ENCODE peak calls at places on chromosome 22, in seven cellular contexts. J, X, G, E, R, Q and I are unnamed samples. For H3K4me1, the result is how much of the 10 kb centered on the place peaks cover.

GRCh38 chr22:38504731-38505594 is 1.1 kb downstream of the DDX17 start:
- DNase-seq in J (peak), X (no peak), G (peak), E (peak), R (peak), Q (peak), I (peak)

GRCh38 chr22:24521791-24522245 is 26.7 kb downstream of the UPB1 start:
- DNase-seq in J (peak), X (peak), G (peak), E (peak), R (peak), Q (peak), I (peak)

GRCh38 chr22:44758354-44758969 is 6.1 kb downstream of the ARHGAP8 start:
- DNase-seq in J (peak), X (no peak), G (no peak), E (no peak), R (peak), Q (no peak), I (no peak)

GRCh38 chr22:36017661-36018091 is 10.9 kb downstream of the RBFOX2 start:
- DNase-seq in J (peak), X (no peak), G (peak), E (no peak), R (no peak), Q (no peak), I (no peak)

GRCh38 chr22:45537734-45538181 is 35.1 kb downstream of the FBLN1 start:
- DNase-seq in J (peak), X (no peak), G (no peak), E (no peak), R (peak), Q (no peak), I (no peak)

GRCh38 chr22:29704528-29705285 is 15.1 kb upstream of the CABP7 start:
- DNase-seq in J (peak), X (no peak), G (peak), E (no peak), R (peak), Q (no peak), I (no peak)

GRCh38 chr22:45031629-45032403 is 22.0 kb upstream of the PHF21B start:
- DNase-seq in J (no peak), X (no peak), G (no peak), E (no peak), R (no peak), Q (no peak), I (no peak)

GRCh38 chr22:45082795-45083194 is 73.0 kb upstream of the PHF21B start:
- DNase-seq in J (peak), X (peak), G (no peak), E (no peak), R (no peak), Q (no peak), I (no peak)

GRCh38 chr22:38829485-38829884 is 14.3 kb downstream of the NPTXR start:
- DNase-seq in J (no peak), X (no peak), G (no peak), E (no peak), R (no peak), Q (no peak), I (peak)

GRCh38 chr22:37759281-37759680 is 48.5 kb upstream of the GCAT start:
- DNase-seq in J (no peak), X (no peak), G (no peak), E (no peak), R (no peak), Q (no peak), I (no peak)

GRCh38 chr22:40383905-40384304 is 13.5 kb downstream of the SGSM3 start:
- DNase-seq in J (no peak), X (no peak), G (no peak), E (no peak), R (no peak), Q (no peak), I (no peak)

GRCh38 chr22:35918466-35918865 is 110.2 kb downstream of the RBFOX2 start:
- DNase-seq in J (no peak), X (no peak), G (no peak), E (no peak), R (no peak), Q (no peak), I (no peak)

GRCh38 chr22:27499121-27499520 is 302.4 kb downstream of the MN1 start:
- DNase-seq in J (no peak), X (no peak), G (no peak), E (no peak), R (no peak), Q (peak), I (no peak)

GRCh38 chr22:38989461-38989860 is 7.3 kb downstream of the APOBEC3B start:
- DNase-seq in J (no peak), X (no peak), G (no peak), E (no peak), R (no peak), Q (no peak), I (no peak)

GRCh38 chr22:50626856-50627451 is 998 bp downstream of the ARSA start:
- DNase-seq in J (peak), X (peak), G (no peak), E (no peak), R (peak), Q (no peak), I (no peak)

GRCh38 chr22:39352301-39352867 is 2.6 kb downstream of the SYNGR1 start:
- DNase-seq in J (no peak), X (no peak), G (no peak), E (no peak), R (no peak), Q (no peak), I (no peak)

GRCh38 chr22:27512283-27512761 is 289.2 kb downstream of the MN1 start:
- DNase-seq in J (no peak), X (no peak), G (no peak), E (no peak), R (peak), Q (peak), I (peak)

GRCh38 chr22:36986242-36986821 is 32.9 kb downstream of the TST start:
- DNase-seq in J (no peak), X (peak), G (peak), E (no peak), R (no peak), Q (peak), I (no peak)

GRCh38 chr22:35411112-35411511 is 11.2 kb downstream of the MCM5 start:
- DNase-seq in J (no peak), X (no peak), G (peak), E (no peak), R (no peak), Q (no peak), I (no peak)

GRCh38 chr22:44450503-44450902 is 47.5 kb downstream of the RTL6 start:
- DNase-seq in J (no peak), X (no peak), G (no peak), E (no peak), R (no peak), Q (no peak), I (peak)

GRCh38 chr22:30474683-30475424 is 3.0 kb upstream of the SEC14L3 start:
- DNase-seq in J (no peak), X (peak), G (no peak), E (no peak), R (no peak), Q (no peak), I (peak)

GRCh38 chr22:37316875-37317371 is 34.6 kb downstream of the CYTH4 start:
- DNase-seq in J (peak), X (peak), G (peak), E (peak), R (peak), Q (peak), I (peak)

GRCh38 chr22:39530692-39531331 is 1.7 kb downstream of the RPS19BP1 start:
- DNase-seq in J (peak), X (no peak), G (peak), E (no peak), R (peak), Q (peak), I (no peak)

GRCh38 chr22:50705219-50705691 is 32.6 kb downstream of the SHANK3 start:
- DNase-seq in J (peak), X (peak), G (no peak), E (peak), R (peak), Q (peak), I (no peak)

GRCh38 chr22:34319346-34319745 is 399.1 kb upstream of the LARGE1 start:
- DNase-seq in J (no peak), X (no peak), G (no peak), E (no peak), R (no peak), Q (no peak), I (no peak)

GRCh38 chr22:34330432-34330831 is 410.2 kb upstream of the LARGE1 start:
- DNase-seq in J (no peak), X (no peak), G (no peak), E (no peak), R (no peak), Q (no peak), I (no peak)

GRCh38 chr22:34324763-34325162 is 404.5 kb upstream of the LARGE1 start:
- DNase-seq in J (no peak), X (no peak), G (no peak), E (no peak), R (no peak), Q (no peak), I (no peak)
- H2AFZ ChIP-seq in J (no peak), X (no peak), G (no peak), E (no peak), R (no peak), Q (no peak), I (no peak)

GRCh38 chr22:21857501-21857914 is 9.9 kb downstream of the MAPK1 start:
- DNase-seq in J (no peak), X (no peak), G (no peak), E (no peak), R (no peak), Q (no peak), I (no peak)
- H3K27ac ChIP-seq in J (no peak), X (no peak), G (no peak), E (no peak), R (peak), Q (no peak), I (no peak)

DNA sequence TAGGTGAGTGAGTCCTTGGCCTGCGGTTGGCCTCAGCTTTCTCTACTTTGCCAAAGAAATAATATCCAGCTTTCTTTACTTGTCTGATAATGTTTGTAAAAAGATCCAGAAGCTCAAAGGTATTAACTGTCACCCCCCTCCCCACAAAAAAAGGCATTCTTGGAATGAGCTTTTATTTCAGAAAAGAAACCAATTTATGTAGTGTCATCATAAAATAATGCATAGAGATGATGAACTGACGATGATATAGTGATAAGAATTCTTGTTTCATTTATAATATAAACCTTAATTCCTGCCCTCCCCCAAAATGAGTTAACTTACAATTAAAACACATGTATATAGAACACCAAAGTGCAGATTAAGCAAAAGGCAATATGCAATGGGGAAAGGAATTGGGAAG is 191.4 kb downstream of the LARGE1 start:
- DNase-seq in J (no peak), X (no peak), G (no peak), E (no peak), R (no peak), Q (no peak), I (peak)
- H3K4me1 ChIP-seq in J (under half), X (under half), G (under half), E (under half), R (under half), Q (under half), I (under half)

GRCh38 chr22:25748704-25749103 is 6.7 kb downstream of the MYO18B start:
- DNase-seq in J (no peak), X (no peak), G (no peak), E (no peak), R (peak), Q (no peak), I (no peak)
- H2AFZ ChIP-seq in J (no peak), X (no peak), G (no peak), E (no peak), R (no peak), Q (no peak), I (no peak)

DNA sequence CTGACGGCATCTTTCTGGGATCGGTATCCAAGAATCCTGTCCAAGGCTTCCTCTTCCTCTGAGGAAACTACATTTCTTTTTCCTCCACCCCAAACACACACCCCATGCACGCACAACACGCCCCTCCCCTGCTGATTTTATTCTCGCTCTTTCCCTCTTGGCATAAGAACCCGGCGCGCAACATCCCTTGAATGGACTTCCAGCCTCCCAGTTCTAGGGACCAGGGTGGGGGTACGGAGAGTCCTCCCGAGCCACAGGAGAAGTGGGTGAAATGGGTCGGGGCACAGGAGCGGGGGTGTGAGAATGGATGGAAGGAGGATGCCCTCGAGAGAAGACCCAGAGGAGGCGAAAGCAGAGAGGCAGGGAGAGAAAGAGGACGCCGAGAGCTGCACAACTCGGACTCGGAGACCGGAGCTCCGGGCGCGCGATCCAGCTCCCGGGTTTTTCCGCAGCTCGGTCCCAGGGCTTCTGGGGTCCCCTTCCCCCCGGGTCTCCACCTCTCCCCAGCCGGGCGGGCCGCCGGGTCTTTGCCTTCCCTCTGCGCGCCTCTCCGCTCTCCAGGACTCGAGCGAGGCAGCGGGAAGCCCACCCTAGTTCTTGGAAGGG is 1.4 kb upstream of the LARGE1 start:
- DNase-seq in J (peak), X (peak), G (peak), E (peak), R (peak), Q (no peak), I (no peak)
- H3K27ac ChIP-seq in J (no peak), X (no peak), G (no peak), E (peak), R (peak), Q (no peak), I (no peak)

GRCh38 chr22:46581580-46582244 is 38.5 kb upstream of the GRAMD4 start:
- DNase-seq in J (no peak), X (peak), G (no peak), E (no peak), R (peak), Q (no peak), I (no peak)

GRCh38 chr22:46582281-46582811 is 37.8 kb upstream of the GRAMD4 start:
- DNase-seq in J (no peak), X (peak), G (no peak), E (no peak), R (peak), Q (no peak), I (no peak)

GRCh38 chr22:46584081-46584903 is 35.9 kb upstream of the GRAMD4 start:
- DNase-seq in J (no peak), X (peak), G (no peak), E (no peak), R (peak), Q (no peak), I (no peak)

GRCh38 chr22:46585340-46586122 is 34.7 kb upstream of the GRAMD4 start:
- DNase-seq in J (no peak), X (peak), G (no peak), E (no peak), R (no peak), Q (no peak), I (no peak)

GRCh38 chr22:46583571-46583970 is 36.6 kb upstream of the GRAMD4 start:
- DNase-seq in J (no peak), X (peak), G (no peak), E (no peak), R (no peak), Q (no peak), I (no peak)
- H3K4me1 ChIP-seq in J (under half), X (under half), G (under half), E (under half), R (under half), Q (under half), I (under half)

DNA sequence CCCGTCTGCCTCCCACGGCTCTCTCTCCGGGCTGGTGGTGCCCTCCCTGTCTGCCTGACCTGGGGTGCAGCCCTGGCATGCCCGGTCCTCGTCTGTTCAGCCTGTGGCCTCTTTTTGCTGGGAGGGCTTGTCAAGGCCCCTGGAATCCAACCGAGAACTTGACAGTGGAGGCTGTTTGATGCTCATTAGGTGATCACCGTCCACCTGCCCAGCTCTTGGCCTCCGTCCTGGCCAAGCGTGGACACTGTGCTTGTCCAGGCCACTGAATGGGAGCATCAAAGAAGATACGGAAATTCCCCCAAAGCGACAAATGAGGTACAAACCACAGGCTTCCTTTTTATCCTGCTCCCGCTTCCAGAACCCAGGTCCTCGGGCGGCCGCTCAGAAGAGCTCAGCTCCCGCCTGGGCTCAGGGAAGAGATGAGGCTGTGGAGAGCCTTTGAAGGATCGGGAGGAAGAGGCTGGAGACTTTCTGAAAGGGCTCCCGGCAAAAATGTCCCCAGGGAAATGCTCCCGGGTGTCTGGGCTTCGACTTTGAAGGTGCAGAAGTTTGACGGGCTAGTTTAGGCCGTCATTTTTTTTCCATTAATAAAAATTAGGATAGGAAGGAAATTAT is 1273.9 kb downstream of the BRD1 start:
- DNase-seq in J (no peak), X (no peak), G (no peak), E (no peak), R (no peak), Q (no peak), I (no peak)
- H2AFZ ChIP-seq in J (no peak), X (no peak), G (no peak), E (no peak), R (no peak), Q (no peak), I (no peak)

DNA sequence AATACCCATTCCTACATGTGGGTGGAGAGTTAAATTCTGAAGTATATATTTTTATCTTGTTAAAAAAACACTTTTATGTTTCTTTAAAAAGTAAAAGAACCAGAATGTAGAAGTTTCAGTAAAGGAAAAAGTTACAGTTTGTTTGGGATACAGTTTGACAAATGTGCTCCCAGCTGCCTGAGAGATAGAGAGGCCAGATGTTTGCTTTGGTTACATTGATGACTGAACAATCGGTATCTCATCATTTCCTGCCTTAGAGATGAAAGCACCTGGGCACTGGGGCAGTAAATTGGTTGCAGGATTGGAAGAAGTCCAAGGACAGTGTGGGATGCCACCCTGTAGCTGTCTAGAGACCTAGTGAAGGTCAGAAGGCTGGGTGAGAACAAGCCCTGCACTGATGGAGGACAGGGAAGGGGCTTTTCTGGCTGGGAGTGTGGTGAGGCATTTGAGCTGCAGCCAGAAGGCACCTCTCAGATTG is 16.6 kb downstream of the MED15 start:
- DNase-seq in J (peak), X (no peak), G (peak), E (no peak), R (no peak), Q (no peak), I (no peak)
- H3K27ac ChIP-seq in J (peak), X (peak), G (peak), E (no peak), R (peak), Q (peak), I (no peak)

GRCh38 chr22:42892156-42892555 is 35.1 kb upstream of the ARFGAP3 start:
- DNase-seq in J (no peak), X (no peak), G (no peak), E (no peak), R (no peak), Q (no peak), I (no peak)

GRCh38 chr22:42891696-42892095 is 34.6 kb upstream of the ARFGAP3 start:
- DNase-seq in J (no peak), X (no peak), G (no peak), E (no peak), R (no peak), Q (no peak), I (no peak)

GRCh38 chr22:42892571-42893316 is 35.7 kb upstream of the ARFGAP3 start:
- DNase-seq in J (no peak), X (no peak), G (no peak), E (no peak), R (no peak), Q (no peak), I (no peak)

GRCh38 chr22:42889290-42889689 is 32.2 kb upstream of the ARFGAP3 start:
- DNase-seq in J (no peak), X (no peak), G (no peak), E (no peak), R (no peak), Q (no peak), I (no peak)

GRCh38 chr22:42891008-42891407 is 33.9 kb upstream of the ARFGAP3 start:
- DNase-seq in J (no peak), X (no peak), G (no peak), E (no peak), R (no peak), Q (no peak), I (no peak)
- H3K4me1 ChIP-seq in J (under half), X (under half), G (under half), E (under half), R (under half), Q (under half), I (under half)